ENCODE peak calls at places on chromosomes 5 and 9, in nine cellular contexts. L, H, P, Q, O, M, J, T and Y are unnamed samples.

GRCh38 chr9:34454571-34455065 is 3.8 kb downstream of the FAM219A start:
- DNase-seq in H (no peak), J (no peak), O (peak; percentile 86), P (no peak), Q (peak; percentile 55), L (no peak), T (no peak), M (no peak), Y (peak; percentile 85)

GRCh38 chr5:131545856-131546255 is 89.2 kb downstream of the RAPGEF6 start:
- DNase-seq in L (no peak), J (no peak), P (no peak), O (peak; percentile 67), H (no peak), Q (no peak), T (no peak), M (no peak), Y (peak; percentile 70)

GRCh38 chr5:72138943-72139467 is 31.7 kb downstream of the MAP1B start:
- DNase-seq in P (peak; percentile 88), Q (peak; percentile 87), H (peak; percentile 69), M (no peak), T (peak; percentile 1), L (no peak), J (no peak), O (peak; percentile 97), Y (peak; percentile 87)

GRCh38 chr5:61362796-61363364 is 30.8 kb downstream of the ZSWIM6 start:
- DNase-seq in T (no peak), J (no peak), M (no peak), Q (peak; percentile 24), O (peak; percentile 28), P (no peak), L (no peak), H (no peak), Y (no peak)

GRCh38 chr5:137621861-137622823 is 113.7 kb downstream of the KLHL3 start:
- DNase-seq in L (no peak), Q (peak; percentile 37), P (no peak), T (no peak), J (no peak), H (no peak), O (peak; percentile 80), M (no peak), Y (peak; percentile 96)

GRCh38 chr5:21212026-21212425 is 1224.0 kb upstream of the CDH18 start:
- DNase-seq in O (no peak), H (no peak), J (no peak), M (no peak), Q (peak; percentile 57), T (no peak), L (no peak), P (no peak), Y (no peak)

GRCh38 chr9:5188060-5188707 is 2.7 kb upstream of the INSL6 start:
- DNase-seq in J (no peak), M (no peak), H (no peak), T (no peak), P (no peak), O (peak; percentile 8), L (no peak), Q (no peak), Y (no peak)

GRCh38 chr9:93096131-93096802 is at the start of gene CARD19:
- DNase-seq in T (no peak), P (no peak), M (peak; percentile 55), L (peak; percentile 51), Q (peak; percentile 27), H (no peak), J (peak; percentile 77), O (peak; percentile 24), Y (peak; percentile 47)

GRCh38 chr5:88657166-88657565 is 225.8 kb downstream of the MEF2C start:
- DNase-seq in J (no peak), Q (no peak), P (no peak), M (no peak), H (no peak), L (no peak), O (no peak), T (no peak), Y (no peak)

GRCh38 chr5:138623053-138623452 is 47.9 kb upstream of the HSPA9 start:
- DNase-seq in H (no peak), O (peak; percentile 45), M (no peak), T (no peak), P (no peak), Q (peak; percentile 53), L (no peak), J (no peak), Y (no peak)

GRCh38 chr5:172429201-172429940 is 25.0 kb downstream of the SH3PXD2B start:
- DNase-seq in P (peak; percentile 91), M (no peak), Q (peak; percentile 95), T (no peak), L (no peak), H (no peak), J (no peak), O (peak; percentile 88), Y (peak; percentile 85)

GRCh38 chr5:135553688-135554462 is 18.1 kb upstream of the NEUROG1 start:
- DNase-seq in J (no peak), M (no peak), P (no peak), L (no peak), Q (peak; percentile 32), H (no peak), T (no peak), O (peak; percentile 9), Y (peak; percentile 69)

GRCh38 chr9:110650261-110650660 is 18.3 kb upstream of the MUSK start:
- DNase-seq in O (peak; percentile 89), L (no peak), Q (peak; percentile 18), T (no peak), M (no peak), J (no peak), H (no peak), P (peak; percentile 64), Y (peak; percentile 28)

GRCh38 chr5:176157656-176158055 is 80.6 kb upstream of the SIMC1 start:
- DNase-seq in T (no peak), L (no peak), O (peak; percentile 65), P (peak; percentile 32), M (no peak), H (no peak), Q (peak; percentile 42), J (no peak), Y (peak; percentile 43)

GRCh38 chr9:95084254-95084934 is 233.1 kb downstream of the FANCC start:
- DNase-seq in M (no peak), Q (no peak), J (no peak), L (no peak), P (no peak), O (no peak), H (no peak), T (no peak), Y (no peak)

GRCh38 chr5:138696501-138696900 is 56.7 kb upstream of the CTNNA1 start:
- DNase-seq in P (peak; percentile 20), Q (peak; percentile 82), H (no peak), J (no peak), O (peak; percentile 93), L (no peak), T (no peak), M (no peak), Y (peak; percentile 95)

GRCh38 chr5:73434921-73435320 is 13.7 kb downstream of the FOXD1 start:
- DNase-seq in J (no peak), P (no peak), O (no peak), M (no peak), H (no peak), T (no peak), Q (no peak), L (no peak), Y (no peak)

GRCh38 chr5:73438048-73438896 is 10.3 kb downstream of the FOXD1 start:
- DNase-seq in T (no peak), P (no peak), J (no peak), M (no peak), O (no peak), L (no peak), H (no peak), Q (no peak), Y (no peak)

GRCh38 chr5:73435640-73436534 is 12.7 kb downstream of the FOXD1 start:
- DNase-seq in M (no peak), T (no peak), H (no peak), J (no peak), L (no peak), O (no peak), Q (no peak), P (no peak), Y (no peak)

GRCh38 chr5:73437126-73438047 is 11.2 kb downstream of the FOXD1 start:
- DNase-seq in Q (no peak), L (no peak), M (peak; percentile 46), O (no peak), P (no peak), H (no peak), J (no peak), T (no peak), Y (peak; percentile 29)

GRCh38 chr5:73436535-73437125 is 11.9 kb downstream of the FOXD1 start:
- DNase-seq in H (no peak), O (no peak), Q (no peak), T (no peak), M (no peak), L (no peak), J (no peak), P (no peak), Y (no peak)
- H3K4me3 ChIP-seq in H (no peak overlapping the region), O (no peak overlapping the region), Q (peak overlapping the region; percentile 18), T (peak overlapping the region; percentile 12), M (peak overlapping the region; percentile 20), L (no peak overlapping the region), J (peak overlapping the region; percentile 21), P (no peak overlapping the region), Y (peak overlapping the region; percentile 18)

GRCh38 chr9:130174025-130174424 is 1.8 kb downstream of the NCS1 start:
- DNase-seq in L (no peak), M (no peak), T (no peak), Q (no peak), J (no peak), P (no peak), O (no peak), H (no peak), Y (no peak)
- TF ChIP-seq CTCF in L (no peak), M (no peak), T (no peak), Q (no peak), J (no peak), P (no peak), O (no peak), H (no peak), Y (no peak)

DNA sequence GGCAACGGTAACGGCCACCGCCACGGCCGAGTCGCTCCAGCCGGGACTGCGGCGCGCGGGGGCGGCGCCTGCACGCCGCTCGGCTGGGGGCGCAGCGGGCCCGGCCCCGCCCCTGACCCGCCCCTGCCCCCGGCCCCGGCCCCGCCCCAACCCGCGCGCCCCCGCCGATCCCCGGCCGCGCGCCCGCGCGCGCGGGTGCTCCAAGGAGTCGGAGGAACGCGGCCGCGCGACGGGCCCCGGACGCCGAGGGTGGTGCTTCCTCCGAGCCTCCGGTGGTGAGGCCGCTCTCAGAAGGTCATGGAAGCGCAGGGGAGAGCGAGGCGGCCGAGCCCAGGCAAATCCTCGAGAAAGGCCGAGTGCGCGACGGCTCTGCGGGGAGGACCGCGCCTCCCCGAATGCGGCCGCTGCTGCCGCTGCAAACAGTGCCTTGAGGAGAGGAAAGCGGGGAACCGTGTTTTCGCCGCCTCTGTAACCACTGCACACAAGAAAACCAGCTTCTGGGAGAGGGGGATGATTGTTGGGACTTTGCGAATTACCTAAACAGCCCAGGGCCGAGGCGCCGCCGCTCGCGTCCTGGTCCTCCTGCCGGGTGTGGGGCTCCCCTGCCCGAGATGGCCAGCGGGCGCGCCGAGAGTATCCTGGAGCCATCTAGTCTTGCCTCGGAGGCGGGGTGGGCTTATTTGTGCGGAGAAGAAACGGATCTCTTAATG is at the start of gene LIFR:
- DNase-seq in J (peak; percentile 86), P (peak; percentile 17), T (peak; percentile 10), H (peak; percentile 33), M (peak; percentile 84), L (peak; percentile 10), O (peak; percentile 83), Q (peak; percentile 92), Y (peak; percentile 75)
- H3K4me3 ChIP-seq in J (peak within 1 kb of the TSS; percentile 82), P (peak within 1 kb of the TSS; percentile 86), T (peak within 1 kb of the TSS; percentile 9), H (peak within 1 kb of the TSS; percentile 77), M (peak within 1 kb of the TSS; percentile 96), L (peak within 1 kb of the TSS; percentile 48), O (peak within 1 kb of the TSS; percentile 81), Q (peak within 1 kb of the TSS; percentile 87), Y (peak within 1 kb of the TSS; percentile 69)

GRCh38 chr5:169226904-169227303 is 74.0 kb downstream of the SLIT3 start:
- DNase-seq in L (no peak), H (no peak), Q (no peak), O (no peak), J (no peak), P (no peak), T (no peak), M (no peak), Y (no peak)
- TF ChIP-seq CTCF in L (no peak), H (peak; percentile 8), Q (no peak), O (no peak), J (no peak), P (peak; percentile 7), T (no peak), M (no peak), Y (no peak)